ENCODE peak calls at places on chromosome 3, in eight cellular contexts. A is naive thymus-derived CD4-positive, alpha-beta T cell; M is CD4-positive, CD25-positive, alpha-beta regulatory T cell; P is astrocyte; H is stomach; G is pancreas; Q is A673; Y is body of pancreas. O is an unnamed sample.

GRCh38 chr3:49007771-49008528 is 759 bp downstream of the WDR6 start:
- DNase-seq in A (peak; percentile 71), M (peak; percentile 78), P (peak; percentile 57), H (peak; percentile 88), G (peak; percentile 84), Q (peak; percentile 87), Y (peak; percentile 86), O (peak; percentile 90)

GRCh38 chr3:197465996-197466549 is 89.7 kb downstream of the BDH1 start:
- DNase-seq in A (no peak), M (no peak), P (peak; percentile 85), H (peak; percentile 52), G (no peak), Q (no peak), Y (peak; percentile 36), O (no peak)

GRCh38 chr3:169091196-169091595 is 572.3 kb downstream of the MECOM start:
- DNase-seq in A (no peak), M (no peak), P (peak; percentile 77), H (no peak), G (no peak), Q (peak; percentile 13), Y (no peak), O (no peak)

GRCh38 chr3:109478614-109479013 is 141.3 kb upstream of the DPPA4 start:
- DNase-seq in A (no peak), M (no peak), P (no peak), H (no peak), G (no peak), Q (no peak), Y (no peak), O (no peak)

GRCh38 chr3:196180346-196180745 is 30.9 kb downstream of the ZDHHC19 start:
- DNase-seq in A (no peak), M (no peak), P (no peak), H (no peak), G (no peak), Q (no peak), Y (no peak), O (no peak)

GRCh38 chr3:57017481-57017880 is 43.0 kb upstream of the SPATA12 start:
- DNase-seq in A (no peak), M (no peak), P (peak; percentile 15), H (no peak), G (no peak), Q (no peak), Y (peak; percentile 21), O (no peak)

GRCh38 chr3:23915537-23916108 is 1.2 kb downstream of the NKIRAS1 start:
- DNase-seq in A (no peak), M (no peak), P (peak; percentile 40), H (no peak), G (no peak), Q (peak; percentile 66), Y (no peak), O (no peak)

GRCh38 chr3:132395126-132395525 is 22.2 kb upstream of the DNAJC13 start:
- DNase-seq in A (no peak), M (no peak), P (no peak), H (no peak), G (no peak), Q (no peak), Y (no peak), O (no peak)

GRCh38 chr3:14424711-14425573 is 22.5 kb downstream of the SLC6A6 start:
- DNase-seq in A (no peak), M (no peak), P (no peak), H (no peak), G (no peak), Q (no peak), Y (peak; percentile 15), O (peak; percentile 74)

GRCh38 chr3:128649264-128649663 is 1.4 kb downstream of the RPN1 start:
- DNase-seq in A (no peak), M (no peak), P (no peak), H (no peak), G (no peak), Q (peak; percentile 29), Y (no peak), O (no peak)

GRCh38 chr3:46670891-46671427 is 22.5 kb downstream of the ALS2CL start:
- DNase-seq in A (no peak), M (no peak), P (no peak), H (peak; percentile 16), G (peak; percentile 6), Q (no peak), Y (no peak), O (no peak)

GRCh38 chr3:14818804-14819500 is at the start of gene FGD5:
- DNase-seq in A (no peak), M (no peak), P (no peak), H (no peak), G (no peak), Q (no peak), Y (no peak), O (no peak)

GRCh38 chr3:101946906-101947305 is 97.6 kb downstream of the NFKBIZ start:
- DNase-seq in A (no peak), M (no peak), P (no peak), H (no peak), G (no peak), Q (no peak), Y (no peak), O (no peak)

GRCh38 chr3:119403201-119403600 is 60.2 kb downstream of the TMEM39A start:
- DNase-seq in A (no peak), M (no peak), P (no peak), H (no peak), G (no peak), Q (no peak), Y (no peak), O (no peak)
- H3K36me3 ChIP-seq in A (peaks cover 16% of the 10 kb centered on the region), M (peaks cover 23% of the 10 kb centered on the region), P (peaks cover 51% of the 10 kb centered on the region), H (peaks cover 53% of the 10 kb centered on the region), G (no peaks in the 10 kb centered on the region), Q (no peaks in the 10 kb centered on the region), Y (no peaks in the 10 kb centered on the region), O (peaks cover 5% of the 10 kb centered on the region)

GRCh38 chr3:150236683-150237082 is 171.4 kb upstream of the TSC22D2 start:
- DNase-seq in A (no peak), M (no peak), P (peak; percentile 78), H (no peak), G (no peak), Q (no peak), Y (no peak), O (no peak)
- H3K27ac ChIP-seq in A (no peak overlapping the region), M (no peak overlapping the region), P (peak overlapping the region; percentile 34), H (no peak overlapping the region), G (no peak overlapping the region), Q (no peak overlapping the region), Y (no peak overlapping the region), O (no peak overlapping the region)

GRCh38 chr3:38137615-38138346 is 680 bp upstream of the MYD88 start:
- DNase-seq in A (peak; percentile 11), M (peak; percentile 25), P (no peak), H (no peak), G (no peak), Q (peak; percentile 22), Y (no peak), O (peak; percentile 5)
- H3K4me1 ChIP-seq in A (peaks cover 18% of the 10 kb centered on the region), M (peaks cover 51% of the 10 kb centered on the region), P (peaks cover 18% of the 10 kb centered on the region), H (peaks cover 61% of the 10 kb centered on the region), G (peaks cover 33% of the 10 kb centered on the region), Q (peaks cover 4% of the 10 kb centered on the region), Y (peaks cover 57% of the 10 kb centered on the region), O (peaks cover 37% of the 10 kb centered on the region)

GRCh38 chr3:5195605-5196004 is 8.1 kb downstream of the EDEM1 start:
- DNase-seq in A (peak; percentile 12), M (no peak), P (peak; percentile 20), H (no peak), G (no peak), Q (no peak), Y (no peak), O (no peak)
- H3K36me3 ChIP-seq in A (no peaks in the 10 kb centered on the region), M (peaks cover 18% of the 10 kb centered on the region), P (peaks cover 15% of the 10 kb centered on the region), H (peaks cover 28% of the 10 kb centered on the region), G (no peaks in the 10 kb centered on the region), Q (peaks cover 22% of the 10 kb centered on the region), Y (peaks cover 8% of the 10 kb centered on the region), O (peaks cover 13% of the 10 kb centered on the region)

GRCh38 chr3:112689989-112690388 is 49.0 kb upstream of the CCDC80 start:
- DNase-seq in A (no peak), M (no peak), P (no peak), H (no peak), G (no peak), Q (no peak), Y (no peak), O (no peak)
- H3K27ac ChIP-seq in A (no peak overlapping the region), M (no peak overlapping the region), P (no peak overlapping the region), H (no peak overlapping the region), G (no peak overlapping the region), Q (no peak overlapping the region), Y (no peak overlapping the region), O (no peak overlapping the region)

DNA sequence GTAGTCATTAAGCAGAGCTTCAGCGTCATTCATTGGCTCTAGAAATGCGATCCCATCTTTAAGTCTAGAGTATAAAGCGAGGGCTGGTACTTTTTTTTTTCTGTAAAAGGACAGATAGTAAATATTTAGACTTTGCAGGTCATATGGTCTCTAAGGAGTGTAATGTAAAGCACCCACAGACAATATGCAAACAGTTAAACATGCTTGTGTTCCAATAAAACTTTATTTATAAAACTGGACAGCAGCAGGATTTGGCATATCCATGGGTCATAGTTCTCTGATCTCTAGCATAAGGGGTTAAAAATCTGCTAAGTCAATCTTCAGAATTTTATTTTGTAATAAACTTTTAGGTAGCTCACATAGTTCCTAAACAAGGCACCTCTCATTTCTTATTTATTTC is 226.8 kb upstream of the TBC1D5 start:
- DNase-seq in A (no peak), M (no peak), P (no peak), H (no peak), G (no peak), Q (no peak), Y (no peak), O (no peak)
- H3K4me1 ChIP-seq in A (no peaks in the 10 kb centered on the region), M (no peaks in the 10 kb centered on the region), P (no peaks in the 10 kb centered on the region), H (peaks cover 18% of the 10 kb centered on the region), G (peaks cover 4% of the 10 kb centered on the region), Q (no peaks in the 10 kb centered on the region), Y (peaks cover 10% of the 10 kb centered on the region), O (no peaks in the 10 kb centered on the region)

GRCh38 chr3:33067484-33067883 is 29.5 kb downstream of the GLB1 start:
- DNase-seq in A (no peak), M (no peak), P (peak; percentile 77), H (no peak), G (no peak), Q (no peak), Y (no peak), O (no peak)

GRCh38 chr3:33062814-33063346 is 34.1 kb downstream of the GLB1 start:
- DNase-seq in A (no peak), M (no peak), P (no peak), H (no peak), G (no peak), Q (no peak), Y (no peak), O (no peak)

GRCh38 chr3:33061782-33062181 is 35.2 kb downstream of the GLB1 start:
- DNase-seq in A (no peak), M (peak; percentile 49), P (peak; percentile 64), H (no peak), G (no peak), Q (no peak), Y (no peak), O (no peak)

GRCh38 chr3:33063651-33064051 is 33.3 kb downstream of the GLB1 start:
- DNase-seq in A (no peak), M (peak; percentile 38), P (peak; percentile 22), H (no peak), G (no peak), Q (no peak), Y (no peak), O (peak; percentile 68)

DNA sequence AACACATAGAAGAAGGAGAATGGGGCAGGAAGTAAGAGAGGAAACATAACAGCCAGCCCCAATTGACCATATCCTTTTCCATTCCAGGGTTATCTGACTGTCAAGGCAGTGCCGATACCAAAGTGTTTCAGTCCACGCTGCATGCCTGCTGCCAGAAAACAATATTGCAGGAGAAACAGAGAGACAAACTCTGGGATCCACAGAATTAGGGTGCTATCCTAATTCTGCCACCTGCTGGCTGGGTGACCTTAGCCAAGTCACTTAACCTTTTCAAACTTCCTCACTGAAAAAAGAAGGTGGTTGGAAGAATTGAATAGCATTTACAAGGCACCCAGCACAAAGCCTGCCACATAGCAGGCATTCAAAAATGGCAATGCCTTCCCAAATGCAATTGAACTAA is 32.0 kb downstream of the GLB1 start:
- DNase-seq in A (no peak), M (peak; percentile 38), P (no peak), H (no peak), G (no peak), Q (no peak), Y (no peak), O (no peak)
- H3K36me3 ChIP-seq in A (peaks cover 10% of the 10 kb centered on the region), M (peaks cover 18% of the 10 kb centered on the region), P (peaks cover 7% of the 10 kb centered on the region), H (peaks cover 71% of the 10 kb centered on the region), G (no peaks in the 10 kb centered on the region), Q (no peaks in the 10 kb centered on the region), Y (peaks cover 13% of the 10 kb centered on the region), O (peaks cover 3% of the 10 kb centered on the region)

O was measured in CD8-positive, alpha-beta memory T cell.